ENCODE peak calls at places on chromosomes 5 and 9, in five cellular contexts. N, T, I, K and F are unnamed samples.

GRCh38 chr5:113038714-113039113 is 62.1 kb downstream of the DCP2 start:
- DNase-seq in K (no peak), N (no peak), T (no peak), I (no peak), F (peak; percentile 73)

GRCh38 chr9:27471789-27472585 is 52.1 kb upstream of the IFNK start:
- DNase-seq in I (no peak), N (peak; percentile 22), K (peak; percentile 50), T (peak; percentile 55), F (no peak)

GRCh38 chr5:128667148-128667547 is 129.1 kb upstream of the FBN2 start:
- DNase-seq in T (no peak), K (no peak), N (peak; percentile 54), I (no peak), F (peak; percentile 25)

GRCh38 chr9:129174724-129175514 is 3.1 kb downstream of the IER5L start:
- DNase-seq in I (no peak), N (peak; percentile 91), T (peak; percentile 82), K (peak; percentile 93), F (peak; percentile 80)

GRCh38 chr9:124782661-124783574 is 6.0 kb downstream of the OLFML2A start:
- DNase-seq in I (no peak), N (no peak), T (peak; percentile 16), K (no peak), F (no peak)

GRCh38 chr9:82234160-82234943 is 245.8 kb downstream of the SPATA31D1 start:
- DNase-seq in T (no peak), I (no peak), N (no peak), K (no peak), F (no peak)

GRCh38 chr9:98971168-98971914 is 27.6 kb downstream of the COL15A1 start:
- DNase-seq in K (peak; percentile 78), T (no peak), I (no peak), N (peak; percentile 66), F (no peak)

GRCh38 chr9:136974834-136975535 is 2.3 kb upstream of the PTGDS start:
- DNase-seq in T (no peak), N (no peak), I (no peak), K (no peak), F (peak; percentile 30)

GRCh38 chr9:20640331-20641187 is 18.3 kb upstream of the MLLT3 start:
- DNase-seq in T (peak; percentile 60), I (no peak), N (peak; percentile 53), K (no peak), F (peak; percentile 89)

GRCh38 chr9:134371731-134372130 is 45.5 kb downstream of the RXRA start:
- DNase-seq in T (peak; percentile 55), N (no peak), K (peak; percentile 69), I (no peak), F (peak; percentile 97)

GRCh38 chr5:172005708-172006377 is 595 bp downstream of the FBXW11 start:
- DNase-seq in T (peak; percentile 30), K (peak; percentile 38), I (no peak), N (no peak), F (peak; percentile 45)

DNA sequence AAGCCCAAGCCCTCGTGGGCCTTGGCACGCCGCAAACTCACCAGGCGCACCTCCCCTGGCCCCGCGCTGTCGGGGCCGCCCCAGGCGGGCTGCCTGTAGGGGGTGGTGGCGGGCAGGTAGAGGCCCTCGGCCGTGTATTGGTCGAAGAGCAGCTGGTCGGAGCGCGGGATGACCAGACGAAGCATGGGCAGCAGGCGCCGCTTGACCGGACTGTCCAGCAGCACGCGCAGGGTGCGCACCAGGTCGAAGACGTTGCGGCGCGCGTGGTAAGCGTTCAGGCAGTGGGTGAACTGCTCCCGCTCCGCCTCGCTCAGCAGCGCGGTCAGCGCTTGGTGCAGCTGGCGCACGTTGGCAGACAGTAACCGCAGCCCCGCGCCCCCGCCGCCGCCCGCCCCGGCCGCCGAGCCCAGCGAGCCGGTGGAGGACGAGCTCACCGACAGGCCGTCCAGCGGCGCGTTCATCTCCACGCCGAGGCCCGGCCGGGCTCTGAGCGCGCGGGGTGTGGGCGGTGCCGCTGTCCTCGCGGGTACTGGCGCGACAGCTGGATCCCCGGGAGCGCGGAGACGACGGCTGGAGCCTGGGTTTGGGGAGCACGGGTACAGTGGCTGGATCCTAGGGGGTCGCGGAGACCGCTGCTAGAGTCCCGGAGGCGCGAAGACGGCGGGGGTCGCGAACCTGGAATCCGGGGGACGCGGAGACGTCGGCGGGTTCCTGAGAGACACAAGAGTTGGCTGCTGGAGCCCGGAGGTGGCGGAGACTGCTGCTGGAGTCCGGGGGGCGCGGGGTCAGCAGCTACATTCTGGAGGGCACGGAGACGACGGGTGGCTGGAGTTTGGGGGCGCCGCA is 709 bp downstream of the WHRN start:
- DNase-seq in N (peak; percentile 40), I (no peak), T (peak; percentile 48), K (peak; percentile 42), F (no peak)
- TF ChIP-seq CTCF in N (peak; percentile 40), I (peak; percentile 15), T (no peak), K (peak; percentile 26), F (no peak)

DNA sequence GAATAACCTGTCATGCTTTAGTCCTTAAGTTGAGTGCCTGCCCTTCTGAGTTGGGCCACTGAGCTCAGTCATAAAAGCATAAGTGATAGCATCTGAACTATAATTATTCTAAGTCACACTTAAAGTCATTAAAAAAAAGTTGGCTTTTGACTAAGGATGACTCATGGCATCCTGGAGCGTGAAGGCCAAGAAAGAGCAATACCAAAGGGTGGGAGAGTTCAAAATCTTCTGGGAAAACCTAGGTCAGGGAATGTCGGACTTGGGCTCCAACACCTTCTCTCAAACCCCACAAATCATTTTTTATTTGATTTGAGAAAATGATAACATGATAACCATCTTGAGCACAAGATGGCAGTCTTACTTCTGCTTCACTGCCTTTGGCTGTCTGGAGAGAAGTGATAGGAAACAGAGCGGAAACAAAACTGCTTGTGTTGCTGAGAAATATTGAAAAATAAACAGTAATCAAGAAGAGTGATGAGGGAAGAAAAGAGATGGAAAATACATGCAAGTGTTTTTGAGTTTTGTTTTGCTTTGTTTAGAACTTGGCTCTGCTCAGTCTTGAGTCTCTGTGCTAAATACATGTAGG is 16.9 kb upstream of the NTRK2 start:
- DNase-seq in K (no peak), I (no peak), N (no peak), T (no peak), F (peak; percentile 42)
- TF ChIP-seq CTCF in K (no peak), I (no peak), N (no peak), T (no peak), F (no peak)

GRCh38 chr5:78361226-78361993 is 993 bp downstream of the SCAMP1 start:
- DNase-seq in K (peak; percentile 67), I (no peak), N (peak; percentile 63), T (peak; percentile 51), F (peak; percentile 71)
- TF ChIP-seq CTCF in K (no peak), I (no peak), N (peak; percentile 49), T (no peak), F (peak; percentile 29)

GRCh38 chr9:33787839-33788238 is 7.5 kb upstream of the PRSS3 start:
- DNase-seq in T (no peak), I (no peak), K (no peak), N (no peak), F (no peak)
- TF ChIP-seq CTCF in T (no peak), I (no peak), K (no peak), N (no peak), F (no peak)

GRCh38 chr5:77514457-77514856 is 22.3 kb upstream of the WDR41 start:
- DNase-seq in K (no peak), I (no peak), T (no peak), N (no peak), F (no peak)

DNA sequence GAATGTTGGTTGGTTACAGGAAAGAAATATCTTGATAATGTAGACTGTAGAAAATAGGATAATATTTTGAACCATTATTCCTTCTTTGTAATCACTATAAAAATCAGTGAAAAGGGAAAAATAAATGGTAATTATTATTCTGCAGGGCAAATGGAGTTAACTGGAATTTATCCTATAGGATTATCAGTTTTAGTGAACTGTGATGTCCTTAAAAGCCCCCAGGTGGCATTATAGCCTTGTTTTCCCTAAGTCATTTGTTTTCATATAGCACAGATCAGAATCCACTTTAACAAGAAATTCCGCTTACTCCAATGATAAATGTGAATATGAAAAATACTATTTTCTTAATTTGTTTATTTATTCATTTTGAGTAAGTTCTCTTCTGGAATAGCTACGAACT is 26.2 kb upstream of the WDR41 start:
- DNase-seq in N (peak; percentile 30), T (no peak), K (peak; percentile 5), I (no peak), F (peak; percentile 42)
- TF ChIP-seq CTCF in N (no peak), T (no peak), K (peak; percentile 9), I (no peak), F (peak; percentile 25)

DNA sequence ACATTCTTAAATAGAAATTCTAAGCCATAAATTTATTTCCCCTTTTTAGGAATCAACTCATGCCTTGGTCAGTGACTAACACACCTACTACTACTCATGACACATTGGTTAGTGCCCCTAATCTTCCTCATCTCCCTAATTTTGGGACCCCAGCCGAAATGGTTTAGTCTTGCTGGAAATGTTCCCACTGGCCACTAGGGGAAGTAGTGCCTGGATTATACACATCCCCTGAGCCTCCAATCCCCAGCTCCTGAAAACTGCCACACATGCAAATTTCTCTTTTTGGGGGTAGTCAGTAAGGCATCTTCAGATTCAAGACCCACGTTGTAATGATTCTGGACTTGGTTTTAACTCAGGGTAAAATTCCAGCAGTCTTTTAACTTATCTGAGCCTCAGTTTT is 79.8 kb downstream of the HSD17B3 start:
- DNase-seq in K (peak; percentile 17), T (no peak), I (no peak), N (peak; percentile 36), F (peak; percentile 32)
- TF ChIP-seq CTCF in K (peak; percentile 66), T (no peak), I (peak; percentile 9), N (peak; percentile 72), F (peak; percentile 40)